ENCODE peak calls at places on chromosomes 4 and X, in six cellular contexts. M is activated T-cell treated with anti-CD3 and anti-CD28 coated beads for 24 hours, B is T-helper 22 cell, X is Karpas-422, S is foreskin fibroblast, T is WTC11. D is an unnamed sample.

GRCh38 chr4:186699298-186699697 is 24.4 kb downstream of the FAT1 start:
- DNase-seq in S (peak), T (no peak), X (no peak), B (no peak), M (no peak), D (no peak)

GRCh38 chr4:148143174-148143573 is 299.0 kb downstream of the NR3C2 start:
- DNase-seq in M (no peak), T (no peak), S (no peak), X (no peak), B (no peak), D (no peak)

GRCh38 chr4:174217273-174218126 is 66.0 kb downstream of the FBXO8 start:
- DNase-seq in S (peak), X (no peak), M (no peak), T (peak), B (no peak), D (no peak)

GRCh38 chrX:70219938-70220764 is 14.3 kb upstream of the AWAT1 start:
- DNase-seq in S (peak), T (no peak), M (no peak), X (no peak), B (no peak), D (no peak)

GRCh38 chrX:18288716-18289115 is 65.8 kb downstream of the SCML2 start:
- DNase-seq in T (no peak), B (no peak), X (no peak), S (no peak), M (no peak), D (no peak)

GRCh38 chr4:88442636-88443260 is 14.2 kb upstream of the HERC5 start:
- DNase-seq in M (no peak), B (no peak), T (no peak), S (no peak), X (no peak), D (no peak)

GRCh38 chr4:68615699-68616422 is 39.7 kb upstream of the UGT2B17 start:
- DNase-seq in B (no peak), S (no peak), M (no peak), X (no peak), T (no peak), D (no peak)

GRCh38 chr4:7031526-7032449 is 11.4 kb upstream of the TADA2B start:
- DNase-seq in S (no peak), B (no peak), X (no peak), M (no peak), T (no peak), D (no peak)

GRCh38 chr4:15525080-15525479 is 55.4 kb downstream of the CC2D2A start:
- DNase-seq in T (no peak), M (no peak), S (no peak), B (no peak), X (no peak), D (no peak)

GRCh38 chr4:2771264-2771663 is 15.1 kb upstream of the TNIP2 start:
- DNase-seq in M (no peak), X (no peak), S (peak), T (no peak), B (no peak), D (no peak)

GRCh38 chr4:31411606-31412005 is 691.4 kb downstream of the PCDH7 start:
- DNase-seq in B (no peak), X (no peak), M (no peak), T (no peak), S (no peak), D (no peak)

GRCh38 chrX:37509349-37509748 is 62.1 kb upstream of the LANCL3 start:
- DNase-seq in B (no peak), M (no peak), T (no peak), X (peak), S (no peak), D (no peak)

GRCh38 chrX:16826207-16826606 is 39.9 kb downstream of the TXLNG start:
- DNase-seq in B (no peak), M (no peak), X (peak), S (peak), T (no peak), D (no peak)

GRCh38 chr4:150827226-150827625 is 187.9 kb downstream of the LRBA start:
- DNase-seq in X (no peak), S (no peak), B (no peak), T (no peak), M (no peak), D (no peak)

GRCh38 chrX:150517303-150517896 is 51.0 kb upstream of the MTM1 start:
- DNase-seq in B (no peak), X (no peak), S (peak), M (no peak), T (no peak), D (no peak)

GRCh38 chr4:78220283-78220682 is 163.2 kb downstream of the FRAS1 start:
- DNase-seq in T (no peak), X (no peak), S (no peak), M (no peak), B (no peak), D (no peak)

D was measured in left lung.